ENCODE peak calls at places on chromosomes 1 and 21, in five cellular contexts. One of them, this sample, is unnamed.

GRCh38 chr1:152926091-152926490 is 17.7 kb downstream of the IVL start:
- DNase-seq in NB4: peak
- DNase-seq in GM13977: peak
- DNase-seq in MCF 10A: peak
- DNase-seq in mammary epithelial cell: peak
- DNase-seq in this sample: no peak

GRCh38 chr1:53413175-53414001 is 45.8 kb upstream of the DMRTB1 start:
- DNase-seq in NB4: peak
- DNase-seq in GM13977: peak
- DNase-seq in MCF 10A: peak
- DNase-seq in mammary epithelial cell: peak
- DNase-seq in this sample: no peak

GRCh38 chr1:187013582-187014200 is 184.9 kb downstream of the PLA2G4A start:
- DNase-seq in NB4: no peak
- DNase-seq in GM13977: no peak
- DNase-seq in MCF 10A: no peak
- DNase-seq in mammary epithelial cell: no peak
- DNase-seq in this sample: no peak

GRCh38 chr1:147804942-147805723 is 44.7 kb upstream of the GJA5 start:
- DNase-seq in NB4: no peak
- DNase-seq in GM13977: no peak
- DNase-seq in MCF 10A: no peak
- DNase-seq in mammary epithelial cell: no peak
- DNase-seq in this sample: no peak

GRCh38 chr1:113219377-113219776 is 146.4 kb downstream of the LRIG2 start:
- DNase-seq in NB4: no peak
- DNase-seq in GM13977: no peak
- DNase-seq in MCF 10A: peak
- DNase-seq in mammary epithelial cell: no peak
- DNase-seq in this sample: no peak

GRCh38 chr21:42569732-42570301 is 56.2 kb downstream of the SLC37A1 start:
- DNase-seq in NB4: no peak
- DNase-seq in GM13977: no peak
- DNase-seq in MCF 10A: no peak
- DNase-seq in mammary epithelial cell: no peak
- DNase-seq in this sample: peak

GRCh38 chr1:181485276-181486097 is 2.2 kb downstream of the CACNA1E start:
- DNase-seq in NB4: peak
- DNase-seq in GM13977: peak
- DNase-seq in MCF 10A: no peak
- DNase-seq in mammary epithelial cell: no peak
- DNase-seq in this sample: peak

GRCh38 chr1:3068400-3069361 is at the start of gene PRDM16:
- DNase-seq in NB4: no peak
- DNase-seq in GM13977: no peak
- DNase-seq in MCF 10A: no peak
- DNase-seq in mammary epithelial cell: peak
- DNase-seq in this sample: peak

GRCh38 chr1:33383489-33383888 is 47.4 kb downstream of the PHC2 start:
- DNase-seq in NB4: no peak
- DNase-seq in GM13977: no peak
- DNase-seq in MCF 10A: no peak
- DNase-seq in mammary epithelial cell: no peak
- DNase-seq in this sample: no peak

GRCh38 chr1:172928412-172928811 is 122.3 kb downstream of the TNFSF18 start:
- DNase-seq in NB4: no peak
- DNase-seq in GM13977: no peak
- DNase-seq in MCF 10A: peak
- DNase-seq in mammary epithelial cell: peak
- DNase-seq in this sample: no peak

GRCh38 chr1:86782482-86782881 is 78.1 kb downstream of the SH3GLB1 start:
- DNase-seq in NB4: no peak
- DNase-seq in GM13977: no peak
- DNase-seq in MCF 10A: no peak
- DNase-seq in mammary epithelial cell: no peak
- DNase-seq in this sample: no peak

GRCh38 chr1:174036204-174036603 is 14.0 kb upstream of the RC3H1 start:
- DNase-seq in NB4: no peak
- DNase-seq in GM13977: no peak
- DNase-seq in MCF 10A: no peak
- DNase-seq in mammary epithelial cell: no peak
- DNase-seq in this sample: no peak

GRCh38 chr1:147719711-147720225 is 40.6 kb downstream of the GJA5 start:
- DNase-seq in NB4: no peak
- DNase-seq in GM13977: no peak
- DNase-seq in MCF 10A: no peak
- DNase-seq in mammary epithelial cell: no peak
- DNase-seq in this sample: no peak

GRCh38 chr1:107339775-107340174 is 198.9 kb downstream of the NTNG1 start:
- DNase-seq in NB4: no peak
- DNase-seq in GM13977: no peak
- DNase-seq in MCF 10A: no peak
- DNase-seq in mammary epithelial cell: no peak
- DNase-seq in this sample: no peak

GRCh38 chr1:116433283-116434257 is 60.5 kb downstream of the ATP1A1 start:
- DNase-seq in NB4: no peak
- DNase-seq in GM13977: no peak
- DNase-seq in MCF 10A: no peak
- DNase-seq in mammary epithelial cell: peak
- DNase-seq in this sample: no peak

GRCh38 chr1:104636581-104636980 is 886.9 kb downstream of the AMY1C start:
- DNase-seq in NB4: peak
- DNase-seq in GM13977: peak
- DNase-seq in MCF 10A: peak
- DNase-seq in mammary epithelial cell: no peak
- DNase-seq in this sample: no peak

GRCh38 chr1:205319081-205320018 is 2.2 kb downstream of the NUAK2 start:
- DNase-seq in NB4: peak
- DNase-seq in GM13977: no peak
- DNase-seq in MCF 10A: peak
- DNase-seq in mammary epithelial cell: peak
- DNase-seq in this sample: no peak

GRCh38 chr1:93666613-93667384 is 14.8 kb downstream of the BCAR3 start:
- DNase-seq in NB4: no peak
- DNase-seq in GM13977: no peak
- DNase-seq in MCF 10A: peak
- DNase-seq in mammary epithelial cell: no peak
- DNase-seq in this sample: no peak

GRCh38 chr1:243364866-243365265 is 109.0 kb downstream of the SDCCAG8 start:
- DNase-seq in NB4: no peak
- DNase-seq in GM13977: no peak
- DNase-seq in MCF 10A: no peak
- DNase-seq in mammary epithelial cell: no peak
- DNase-seq in this sample: no peak

GRCh38 chr1:10938741-10939417 is 73.6 kb upstream of the TARDBP start:
- DNase-seq in NB4: no peak
- DNase-seq in GM13977: no peak
- DNase-seq in MCF 10A: no peak
- DNase-seq in mammary epithelial cell: no peak
- DNase-seq in this sample: no peak

GRCh38 chr1:214660900-214661299 is 57.9 kb downstream of the CENPF start:
- DNase-seq in NB4: no peak
- DNase-seq in GM13977: no peak
- DNase-seq in MCF 10A: peak
- DNase-seq in mammary epithelial cell: no peak
- DNase-seq in this sample: peak

GRCh38 chr1:206905295-206906164 is 8.3 kb downstream of the IL24 start:
- DNase-seq in NB4: no peak
- DNase-seq in GM13977: no peak
- DNase-seq in MCF 10A: peak
- DNase-seq in mammary epithelial cell: peak
- DNase-seq in this sample: no peak

GRCh38 chr1:186212574-186213224 is 162.4 kb downstream of the TPR start:
- DNase-seq in NB4: peak
- DNase-seq in GM13977: peak
- DNase-seq in MCF 10A: peak
- DNase-seq in mammary epithelial cell: peak
- DNase-seq in this sample: no peak

GRCh38 chr1:39525366-39526165 is 34.1 kb downstream of the BMP8A start:
- DNase-seq in NB4: peak
- DNase-seq in GM13977: peak
- DNase-seq in MCF 10A: no peak
- DNase-seq in mammary epithelial cell: no peak
- DNase-seq in this sample: no peak

GRCh38 chr1:181451661-181452060 is 31.7 kb upstream of the CACNA1E start:
- DNase-seq in NB4: no peak
- DNase-seq in GM13977: no peak
- DNase-seq in MCF 10A: no peak
- DNase-seq in mammary epithelial cell: no peak
- DNase-seq in this sample: no peak

GRCh38 chr1:205058853-205059252 is 15.8 kb downstream of the CNTN2 start:
- DNase-seq in NB4: no peak
- DNase-seq in GM13977: no peak
- DNase-seq in MCF 10A: no peak
- DNase-seq in mammary epithelial cell: no peak
- DNase-seq in this sample: no peak

GRCh38 chr1:153404768-153405167 is 11.6 kb upstream of the S100A7A start:
- DNase-seq in NB4: peak
- DNase-seq in GM13977: peak
- DNase-seq in MCF 10A: peak
- DNase-seq in mammary epithelial cell: peak
- DNase-seq in this sample: peak

GRCh38 chr1:15870421-15870820 is 22.9 kb downstream of the SPEN start:
- DNase-seq in NB4: no peak
- DNase-seq in GM13977: no peak
- DNase-seq in MCF 10A: no peak
- DNase-seq in mammary epithelial cell: no peak
- DNase-seq in this sample: no peak

GRCh38 chr1:59367269-59368006 is 70.5 kb downstream of the FGGY start:
- DNase-seq in NB4: peak
- DNase-seq in GM13977: no peak
- DNase-seq in MCF 10A: peak
- DNase-seq in mammary epithelial cell: peak
- DNase-seq in this sample: no peak

GRCh38 chr1:12798911-12799310 is 7.7 kb downstream of the PRAMEF1 start:
- DNase-seq in NB4: no peak
- DNase-seq in GM13977: no peak
- DNase-seq in MCF 10A: no peak
- DNase-seq in mammary epithelial cell: no peak
- DNase-seq in this sample: no peak

GRCh38 chr1:163163861-163164582 is 38.7 kb downstream of the RGS5 start:
- DNase-seq in NB4: no peak
- DNase-seq in GM13977: no peak
- DNase-seq in MCF 10A: peak
- DNase-seq in mammary epithelial cell: peak
- DNase-seq in this sample: no peak

DNA sequence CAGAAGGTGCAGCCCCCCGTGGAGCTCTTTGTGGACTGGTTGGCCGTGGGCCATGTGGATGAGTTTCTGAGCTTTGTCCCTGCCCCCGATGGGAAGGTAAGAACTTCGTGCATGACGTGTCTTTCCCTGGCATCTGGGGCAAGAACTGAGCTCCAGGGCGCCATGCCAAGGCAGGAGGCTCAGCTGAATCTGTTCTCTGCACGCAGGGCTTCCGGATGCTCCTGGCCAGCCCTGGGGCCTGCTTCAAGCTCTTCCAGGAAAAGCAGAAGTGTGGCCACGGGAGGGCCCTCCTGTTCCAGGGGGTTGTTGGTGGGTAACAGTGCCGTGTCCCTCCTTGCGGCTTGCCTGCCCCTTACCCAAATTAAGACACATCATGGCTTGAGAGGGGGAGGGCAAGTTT is 27.7 kb downstream of the PADI3 start:
- DNase-seq in NB4: peak
- DNase-seq in GM13977: no peak
- DNase-seq in MCF 10A: peak
- DNase-seq in mammary epithelial cell: peak
- DNase-seq in this sample: no peak
- TF ChIP-seq CTCF in NB4: no peak
- TF ChIP-seq CTCF in GM13977: no peak
- TF ChIP-seq CTCF in MCF 10A: peak
- TF ChIP-seq CTCF in mammary epithelial cell: no peak
- TF ChIP-seq CTCF in this sample: no peak

GRCh38 chr21:23725576-23725975 is 1881.7 kb downstream of the MRPL39 start:
- DNase-seq in NB4: peak
- DNase-seq in GM13977: no peak
- DNase-seq in MCF 10A: no peak
- DNase-seq in mammary epithelial cell: no peak
- DNase-seq in this sample: no peak
- TF ChIP-seq CTCF in NB4: peak
- TF ChIP-seq CTCF in GM13977: no peak
- TF ChIP-seq CTCF in MCF 10A: no peak
- TF ChIP-seq CTCF in mammary epithelial cell: no peak
- TF ChIP-seq CTCF in this sample: peak

DNA sequence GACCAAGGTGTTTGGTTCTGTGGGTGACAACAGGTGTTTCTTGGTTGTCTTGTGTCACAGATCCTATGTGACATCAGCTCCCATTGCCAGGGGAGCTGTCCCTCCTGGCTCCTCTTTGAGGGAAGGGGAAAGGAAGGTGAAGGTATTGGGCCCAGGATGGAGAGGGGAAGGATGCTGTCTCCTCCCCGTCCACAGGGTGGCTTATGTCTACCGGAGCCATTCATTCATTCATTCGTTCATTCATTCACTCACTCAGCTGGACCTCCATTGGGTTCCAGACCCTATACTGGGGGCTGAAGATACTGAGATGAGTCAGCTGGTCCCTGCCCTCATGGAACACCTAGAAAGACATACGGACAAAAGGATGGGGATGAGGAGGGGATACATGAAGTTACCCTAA is 38.9 kb downstream of the EPHB2 start:
- DNase-seq in NB4: no peak
- DNase-seq in GM13977: no peak
- DNase-seq in MCF 10A: no peak
- DNase-seq in mammary epithelial cell: no peak
- DNase-seq in this sample: no peak
- TF ChIP-seq CTCF in NB4: no peak
- TF ChIP-seq CTCF in GM13977: no peak
- TF ChIP-seq CTCF in MCF 10A: no peak
- TF ChIP-seq CTCF in mammary epithelial cell: no peak
- TF ChIP-seq CTCF in this sample: no peak

DNA sequence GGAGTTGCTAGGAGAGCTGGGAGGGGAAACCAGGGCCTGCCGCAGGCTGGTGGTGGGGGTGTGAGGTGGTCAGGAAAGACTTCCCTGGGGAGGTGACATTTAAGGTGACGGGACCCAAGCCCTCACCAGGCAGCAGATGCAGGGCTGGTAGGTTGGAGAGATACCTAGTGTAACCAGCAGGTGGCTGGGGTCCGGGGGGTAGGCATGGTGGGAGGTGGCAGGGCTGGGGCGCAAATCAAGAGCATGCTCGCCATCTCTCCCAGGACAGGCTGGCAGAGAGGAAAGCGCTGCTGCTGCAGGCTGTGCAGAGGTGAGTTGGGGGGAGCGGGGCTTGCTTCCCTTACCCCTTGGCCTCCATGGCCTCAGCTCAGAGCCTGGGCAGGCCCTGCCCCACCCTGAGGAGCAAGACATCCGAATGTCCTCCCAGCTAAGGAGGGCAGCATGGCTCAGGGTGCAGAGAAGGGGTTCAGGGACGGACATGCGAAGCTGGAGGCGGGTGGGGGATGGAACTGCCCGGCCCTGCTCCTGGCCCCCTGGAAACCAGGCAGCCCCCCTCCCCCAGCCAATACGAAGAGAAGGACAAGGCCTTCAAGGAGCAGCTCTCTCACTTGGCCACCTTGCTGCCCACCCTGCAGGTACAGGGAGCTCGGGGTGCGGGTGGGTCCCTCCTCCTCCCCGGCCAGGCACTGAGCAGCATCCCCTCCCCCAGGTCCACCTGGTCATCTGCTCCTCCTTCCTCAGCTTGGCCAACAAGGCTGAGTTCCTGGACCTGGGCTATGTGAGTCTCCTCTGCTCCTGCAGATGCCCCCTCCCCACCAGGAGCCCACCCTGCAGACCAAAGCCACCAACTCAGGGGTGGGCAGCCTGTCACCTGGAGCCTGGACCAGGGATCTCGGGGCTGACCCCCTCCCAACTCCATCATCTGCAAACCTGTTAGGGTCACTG is 4.0 kb downstream of the RNF207 start:
- DNase-seq in NB4: peak
- DNase-seq in GM13977: no peak
- DNase-seq in MCF 10A: no peak
- DNase-seq in mammary epithelial cell: no peak
- DNase-seq in this sample: peak
- TF ChIP-seq CTCF in NB4: no peak
- TF ChIP-seq CTCF in GM13977: peak
- TF ChIP-seq CTCF in MCF 10A: no peak
- TF ChIP-seq CTCF in mammary epithelial cell: peak
- TF ChIP-seq CTCF in this sample: peak